ENCODE peak calls at places on chromosomes 3 and 15, in five cellular contexts. U is mammary epithelial cell, G is OCI-LY7, H is left lung, W is stomach. A is an unnamed sample.

GRCh38 chr3:22386107-22386506 is 635.1 kb upstream of the ZNF385D start:
- DNase-seq in U (no peak), G (no peak), H (no peak), W (no peak), A (no peak)

GRCh38 chr15:39511915-39512260 is 69.0 kb upstream of the THBS1 start:
- DNase-seq in U (no peak), G (no peak), H (no peak), W (no peak), A (no peak)

GRCh38 chr15:98671060-98672008 is 23.0 kb downstream of the IGF1R start:
- DNase-seq in U (no peak), G (no peak), H (no peak), W (no peak), A (no peak)

GRCh38 chr3:71695000-71695482 is 30.2 kb downstream of the EIF4E3 start:
- DNase-seq in U (no peak), G (no peak), H (no peak), W (no peak), A (no peak)

GRCh38 chr15:57012557-57012956 is 94.1 kb downstream of the TCF12 start:
- DNase-seq in U (no peak), G (no peak), H (no peak), W (no peak), A (no peak)

GRCh38 chr3:148718982-148719862 is 21.5 kb downstream of the AGTR1 start:
- DNase-seq in U (no peak), G (no peak), H (no peak), W (no peak), A (no peak)

GRCh38 chr15:55588070-55588817 is at the start of gene PYGO1:
- DNase-seq in U (peak; percentile 34), G (no peak), H (peak; percentile 88), W (peak; percentile 48), A (peak; percentile 69)

GRCh38 chr15:65326109-65326508 is 21.6 kb downstream of the RNU5B-1 start:
- DNase-seq in U (no peak), G (no peak), H (no peak), W (no peak), A (no peak)

GRCh38 chr3:47009225-47010049 is 30.0 kb downstream of the NBEAL2 start:
- DNase-seq in U (peak; percentile 20), G (peak; percentile 53), H (peak; percentile 92), W (peak; percentile 77), A (peak; percentile 94)

GRCh38 chr3:95228416-95228815 is 1165.6 kb downstream of the NSUN3 start:
- DNase-seq in U (no peak), G (no peak), H (no peak), W (no peak), A (no peak)

GRCh38 chr15:100201376-100202280 is 140.1 kb downstream of the ADAMTS17 start:
- DNase-seq in U (no peak), G (peak; percentile 83), H (no peak), W (no peak), A (no peak)

GRCh38 chr3:137768361-137769320 is 4.5 kb downstream of the SOX14 start:
- DNase-seq in U (no peak), G (no peak), H (peak; percentile 80), W (no peak), A (no peak)

GRCh38 chr3:110344897-110345767 is 726.5 kb upstream of the NECTIN3 start:
- DNase-seq in U (no peak), G (no peak), H (no peak), W (no peak), A (no peak)

GRCh38 chr15:55005679-55006078 is 191.1 kb downstream of the RSL24D1 start:
- DNase-seq in U (no peak), G (no peak), H (no peak), W (no peak), A (no peak)

GRCh38 chr3:62622553-62623174 is 249.3 kb upstream of the FEZF2 start:
- DNase-seq in U (peak; percentile 40), G (peak; percentile 66), H (no peak), W (no peak), A (no peak)

GRCh38 chr3:188863999-188864406 is 307.8 kb upstream of the TPRG1 start:
- DNase-seq in U (no peak), G (no peak), H (no peak), W (no peak), A (no peak)

GRCh38 chr3:38226273-38226672 is 39.3 kb upstream of the SLC22A13 start:
- DNase-seq in U (peak; percentile 51), G (no peak), H (no peak), W (no peak), A (no peak)

GRCh38 chr3:141326626-141327025 is 41.7 kb upstream of the ZBTB38 start:
- DNase-seq in U (no peak), G (no peak), H (no peak), W (no peak), A (no peak)

DNA sequence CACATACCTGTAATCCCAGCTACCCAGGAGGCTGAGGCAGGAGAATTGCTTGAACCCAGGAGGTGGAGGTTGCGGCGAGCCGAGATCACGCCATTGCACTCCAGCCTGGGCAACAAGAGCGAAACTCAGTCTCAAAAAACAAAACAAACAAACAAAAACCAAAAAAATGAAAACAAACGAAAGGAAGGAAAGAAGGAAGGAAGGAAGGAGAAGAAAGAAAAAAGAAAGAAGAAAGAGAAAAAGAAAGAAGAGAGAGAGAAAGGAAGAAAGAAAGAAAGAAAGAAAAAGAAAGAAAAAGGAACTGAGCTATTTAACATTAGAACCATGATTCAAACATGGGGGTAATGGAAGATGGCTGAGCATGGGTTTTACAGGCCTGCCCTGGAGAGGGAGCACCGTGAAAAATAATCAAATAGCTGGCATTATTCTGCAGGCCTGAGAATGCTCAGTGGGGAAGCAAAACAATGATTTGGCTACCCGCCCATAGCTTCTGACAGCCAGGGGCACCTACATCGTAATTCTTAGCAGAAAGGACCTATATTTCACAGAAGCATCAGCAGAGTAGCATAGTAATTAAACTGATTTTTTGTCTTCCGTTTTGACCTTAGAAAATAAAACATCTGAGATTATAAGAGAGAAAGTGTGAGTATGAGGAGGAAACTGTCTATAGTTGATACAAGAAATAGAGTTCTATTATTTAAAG is 37.7 kb downstream of the BFSP2 start:
- DNase-seq in U (no peak), G (no peak), H (no peak), W (no peak), A (no peak)
- TF ChIP-seq CTCF in U (no peak), G (peak; percentile 37), H (no peak), W (no peak), A (no peak)

GRCh38 chr15:93243573-93243972 is 154.6 kb upstream of the RGMA start:
- DNase-seq in U (no peak), G (no peak), H (no peak), W (no peak), A (no peak)
- H3K9me3 ChIP-seq in U (peaks cover 24% of the 10 kb centered on the region), G (no peaks in the 10 kb centered on the region), H (no peaks in the 10 kb centered on the region), W (no peaks in the 10 kb centered on the region), A (no peaks in the 10 kb centered on the region)

GRCh38 chr15:74773731-74774252 is 8.1 kb upstream of the CSK start:
- DNase-seq in U (peak; percentile 74), G (no peak), H (peak; percentile 12), W (no peak), A (no peak)
- H3K4me1 ChIP-seq in U (peaks cover 4% of the 10 kb centered on the region), G (peaks cover 85% of the 10 kb centered on the region), H (peaks cover 9% of the 10 kb centered on the region), W (peaks cover 33% of the 10 kb centered on the region), A (no peaks in the 10 kb centered on the region)

DNA sequence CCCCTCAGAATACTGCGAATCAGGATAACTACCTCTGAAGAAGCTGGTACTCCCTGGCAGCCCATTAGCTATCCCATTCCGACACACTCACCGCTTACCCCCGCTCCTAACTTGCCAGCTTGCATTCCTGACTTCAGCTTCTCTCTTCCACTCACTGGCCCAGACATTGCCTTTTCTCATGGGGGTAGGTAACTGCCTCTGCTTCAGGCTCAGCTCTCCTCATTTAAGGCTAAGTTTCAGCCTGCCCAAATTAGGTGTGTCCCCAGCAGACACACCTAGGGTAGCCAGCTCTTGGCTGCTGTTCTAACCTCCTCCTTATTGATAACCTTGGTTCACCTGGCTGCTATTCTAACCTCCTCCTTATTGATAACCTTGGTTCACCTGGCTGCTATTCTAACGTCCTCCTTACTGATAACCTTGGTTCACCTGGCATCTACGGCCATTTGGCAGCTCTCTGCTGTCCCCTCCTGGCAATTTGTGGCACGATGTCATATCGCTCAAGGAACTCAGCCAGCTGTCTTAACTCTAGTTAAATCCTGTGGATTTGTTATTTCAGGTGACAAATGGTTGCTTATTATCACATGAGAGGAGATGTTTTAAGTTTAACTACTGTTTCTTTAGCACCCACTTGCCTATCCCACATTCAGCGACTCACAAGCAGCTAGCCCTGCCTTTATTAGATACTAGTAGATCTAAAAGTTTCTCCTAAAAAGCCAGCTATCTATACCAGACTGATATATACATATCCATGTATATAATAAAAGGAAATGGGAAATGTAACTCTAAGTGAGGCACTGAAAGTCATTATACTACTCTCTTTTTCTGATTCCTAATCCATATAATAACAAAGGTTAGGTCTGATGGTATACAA is 106.5 kb upstream of the ACP3 start:
- DNase-seq in U (peak; percentile 41), G (peak; percentile 21), H (peak; percentile 24), W (peak; percentile 63), A (no peak)
- TF ChIP-seq CTCF in U (peak; percentile 95), G (peak; percentile 71), H (peak; percentile 53), W (no peak), A (no peak)

GRCh38 chr15:45234562-45235235 is 17.3 kb upstream of the SLC28A2 start:
- DNase-seq in U (no peak), G (peak; percentile 16), H (no peak), W (no peak), A (no peak)

GRCh38 chr15:45228931-45229330 is 23.1 kb upstream of the SLC28A2 start:
- DNase-seq in U (no peak), G (no peak), H (no peak), W (peak; percentile 59), A (no peak)

GRCh38 chr15:45231061-45231576 is 20.9 kb upstream of the SLC28A2 start:
- DNase-seq in U (no peak), G (no peak), H (no peak), W (no peak), A (no peak)

GRCh38 chr15:45230246-45230965 is 21.6 kb upstream of the SLC28A2 start:
- DNase-seq in U (peak; percentile 47), G (no peak), H (no peak), W (no peak), A (no peak)

DNA sequence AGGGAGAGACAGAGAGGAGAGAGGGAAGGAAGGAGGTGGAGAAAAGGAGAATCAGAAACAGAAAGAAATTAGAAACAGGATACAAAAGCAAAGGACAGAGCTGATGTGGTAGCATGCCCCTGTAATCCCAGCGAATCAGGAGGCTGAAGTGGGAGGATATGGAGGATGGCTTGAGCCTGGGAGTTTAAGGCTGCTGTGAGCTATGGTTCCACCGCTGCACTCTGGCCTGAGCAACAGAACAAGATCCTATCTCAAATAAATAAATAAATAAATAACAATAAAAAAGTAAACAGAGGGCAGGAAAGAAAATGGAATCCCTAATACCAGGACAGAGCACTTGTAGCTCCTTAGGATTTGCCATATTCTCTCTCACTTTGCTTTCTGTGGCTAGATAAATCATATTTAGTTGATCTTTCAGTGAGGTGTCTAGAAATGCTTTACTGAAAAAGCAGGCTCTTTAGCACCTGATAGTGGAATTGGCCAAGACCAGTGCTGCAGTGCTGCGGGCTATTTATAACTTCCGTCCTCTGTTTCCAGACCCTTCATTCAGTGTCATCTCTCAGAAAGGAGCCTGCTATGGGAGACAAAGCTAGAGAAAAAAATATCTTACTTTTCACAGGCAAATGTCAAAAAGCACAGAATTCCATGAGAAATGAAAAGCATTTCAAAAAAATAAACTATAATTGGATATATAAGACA is 20.0 kb upstream of the SLC28A2 start:
- DNase-seq in U (no peak), G (no peak), H (no peak), W (no peak), A (no peak)
- H3K9me3 ChIP-seq in U (peaks cover 4% of the 10 kb centered on the region), G (no peaks in the 10 kb centered on the region), H (peaks cover 30% of the 10 kb centered on the region), W (peaks cover 10% of the 10 kb centered on the region), A (peaks cover 2% of the 10 kb centered on the region)

DNA sequence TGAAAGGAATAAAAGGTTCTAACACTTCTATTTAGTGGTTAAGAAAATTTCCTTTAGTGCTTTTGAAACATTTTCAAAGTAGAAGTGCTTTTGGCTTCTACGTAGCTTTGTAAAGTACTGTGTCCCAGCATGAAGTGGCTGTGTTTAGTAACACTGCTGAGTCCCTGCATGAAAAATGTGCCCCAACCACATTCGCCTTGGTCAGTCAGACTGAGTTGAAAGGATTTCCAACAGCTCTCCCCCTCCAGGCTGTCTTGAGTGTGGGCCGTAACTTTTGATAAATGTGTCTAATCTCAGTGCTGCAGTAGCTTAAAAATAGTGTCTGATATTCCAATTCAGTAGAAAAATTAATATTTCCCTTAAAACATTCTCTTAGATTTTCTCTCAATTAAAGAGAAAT is 115.0 kb downstream of the NR1D2 start:
- DNase-seq in U (peak; percentile 82), G (no peak), H (no peak), W (no peak), A (peak; percentile 17)
- H3K4me1 ChIP-seq in U (peaks cover 14% of the 10 kb centered on the region), G (no peaks in the 10 kb centered on the region), H (no peaks in the 10 kb centered on the region), W (no peaks in the 10 kb centered on the region), A (peaks cover 14% of the 10 kb centered on the region)